ENCODE peak calls at places on chromosomes 2 and 18, in seven cellular contexts. W is NCI-H2029 treated with DMSO at 0.1 percent for 48 hours, S is glomerular endothelial cell, U is ureter, L is endothelial cell of umbilical vein, K is nucleus accumbens, T is fibroblast of pulmonary artery. A is an unnamed sample.

GRCh38 chr2:65955259-65955658 is 479.7 kb upstream of the MEIS1 start:
- DNase-seq in W (no peak), S (no peak), U (no peak), L (no peak), K (no peak), T (no peak), A (no peak)

GRCh38 chr2:133982231-133982630 is 271.6 kb upstream of the MGAT5 start:
- DNase-seq in W (no peak), S (no peak), U (no peak), L (no peak), K (no peak), T (no peak), A (no peak)

GRCh38 chr2:20110876-20111275 is 59.4 kb upstream of the LAPTM4A start:
- DNase-seq in W (no peak), S (no peak), U (no peak), L (no peak), K (no peak), T (no peak), A (no peak)

GRCh38 chr18:64332851-64333250 is 184.0 kb upstream of the LINC00305 start:
- DNase-seq in W (no peak), S (peak; percentile 9), U (no peak), L (peak; percentile 14), K (no peak), T (no peak), A (no peak)

GRCh38 chr2:98436734-98437133 is 7.9 kb upstream of the INPP4A start:
- DNase-seq in W (no peak), S (no peak), U (no peak), L (no peak), K (no peak), T (no peak), A (no peak)

GRCh38 chr2:54813584-54813983 is 90.1 kb downstream of the EML6 start:
- DNase-seq in W (no peak), S (no peak), U (no peak), L (no peak), K (no peak), T (no peak), A (no peak)

GRCh38 chr18:7749510-7749981 is 182.4 kb downstream of the PTPRM start:
- DNase-seq in W (no peak), S (no peak), U (no peak), L (peak; percentile 45), K (no peak), T (peak; percentile 35), A (no peak)

GRCh38 chr2:231364961-231365810 is 30.3 kb upstream of the B3GNT7 start:
- DNase-seq in W (no peak), S (peak; percentile 88), U (no peak), L (peak; percentile 92), K (peak; percentile 62), T (peak; percentile 79), A (no peak)

GRCh38 chr18:48996901-48997463 is 46.2 kb upstream of the SMAD7 start:
- DNase-seq in W (no peak), S (no peak), U (no peak), L (no peak), K (no peak), T (peak; percentile 46), A (no peak)

GRCh38 chr2:102619414-102620319 is at the start of gene SLC9A2:
- DNase-seq in W (no peak), S (no peak), U (no peak), L (peak; percentile 6), K (no peak), T (no peak), A (no peak)

GRCh38 chr2:219405451-219405850 is 12.7 kb upstream of the DES start:
- DNase-seq in W (no peak), S (no peak), U (no peak), L (no peak), K (no peak), T (no peak), A (no peak)

GRCh38 chr18:63137999-63138448 is 181.5 kb downstream of the BCL2 start:
- DNase-seq in W (no peak), S (peak; percentile 50), U (no peak), L (peak; percentile 85), K (no peak), T (peak; percentile 18), A (peak; percentile 39)

GRCh38 chr2:54455584-54456525 is at the start of gene SPTBN1:
- DNase-seq in W (no peak), S (no peak), U (peak; percentile 85), L (peak; percentile 88), K (peak; percentile 88), T (peak; percentile 94), A (peak; percentile 1)

GRCh38 chr2:29799628-29800027 is 121.8 kb downstream of the ALK start:
- DNase-seq in W (no peak), S (no peak), U (no peak), L (no peak), K (no peak), T (no peak), A (no peak)

GRCh38 chr2:241774419-241775222 is 2.0 kb upstream of the GAL3ST2 start:
- DNase-seq in W (no peak), S (no peak), U (peak; percentile 64), L (no peak), K (no peak), T (peak; percentile 41), A (no peak)

GRCh38 chr2:129575880-129576279 is 403.6 kb upstream of the RAB6C start:
- DNase-seq in W (no peak), S (no peak), U (no peak), L (no peak), K (no peak), T (no peak), A (no peak)

GRCh38 chr2:12717988-12718661 is 1.4 kb downstream of the TRIB2 start:
- DNase-seq in W (peak; percentile 11), S (no peak), U (no peak), L (peak; percentile 63), K (no peak), T (peak; percentile 48), A (no peak)

GRCh38 chr2:108414945-108415344 is 34.1 kb upstream of the GCC2 start:
- DNase-seq in W (no peak), S (no peak), U (no peak), L (no peak), K (no peak), T (no peak), A (no peak)

GRCh38 chr2:161095314-161095713 is 64.9 kb upstream of the TANK start:
- DNase-seq in W (no peak), S (no peak), U (no peak), L (no peak), K (no peak), T (no peak), A (no peak)

GRCh38 chr2:127361929-127362328 is 25.8 kb downstream of the MAP3K2 start:
- DNase-seq in W (no peak), S (no peak), U (no peak), L (no peak), K (no peak), T (no peak), A (no peak)

GRCh38 chr2:85789271-85789670 is 35.5 kb downstream of the ATOH8 start:
- DNase-seq in W (no peak), S (no peak), U (no peak), L (no peak), K (no peak), T (peak; percentile 56), A (no peak)

GRCh38 chr2:30927561-30928075 is 120.4 kb upstream of the CAPN13 start:
- DNase-seq in W (no peak), S (no peak), U (no peak), L (no peak), K (no peak), T (no peak), A (no peak)

GRCh38 chr2:96762529-96763253 is 2.0 kb downstream of the CNNM4 start:
- DNase-seq in W (no peak), S (no peak), U (no peak), L (no peak), K (no peak), T (no peak), A (no peak)

GRCh38 chr2:99395589-99396130 is 58.5 kb downstream of the EIF5B start:
- DNase-seq in W (no peak), S (no peak), U (no peak), L (no peak), K (no peak), T (no peak), A (no peak)

GRCh38 chr2:207926133-207927076 is 98.9 kb downstream of the PLEKHM3 start:
- DNase-seq in W (no peak), S (no peak), U (no peak), L (peak; percentile 59), K (no peak), T (peak; percentile 87), A (no peak)

GRCh38 chr18:68429809-68430208 is 285.1 kb downstream of the TMX3 start:
- DNase-seq in W (no peak), S (no peak), U (no peak), L (peak; percentile 34), K (no peak), T (peak; percentile 58), A (no peak)

GRCh38 chr18:23257686-23258565 is 122.6 kb downstream of the CABLES1 start:
- DNase-seq in W (no peak), S (no peak), U (no peak), L (peak; percentile 33), K (no peak), T (peak; percentile 31), A (no peak)

GRCh38 chr2:29314816-29315571 is 199.8 kb downstream of the CLIP4 start:
- DNase-seq in W (no peak), S (no peak), U (peak; percentile 65), L (no peak), K (peak; percentile 27), T (no peak), A (peak; percentile 10)

GRCh38 chr18:76464281-76465259 is 30.5 kb downstream of the ZNF516 start:
- DNase-seq in W (no peak), S (no peak), U (no peak), L (no peak), K (no peak), T (no peak), A (no peak)

GRCh38 chr2:38515155-38516074 is 87.3 kb downstream of the HNRNPLL start:
- DNase-seq in W (no peak), S (no peak), U (peak; percentile 68), L (no peak), K (no peak), T (peak; percentile 90), A (no peak)

GRCh38 chr2:96164459-96165184 is 19.4 kb upstream of the DUSP2 start:
- DNase-seq in W (no peak), S (no peak), U (no peak), L (no peak), K (peak; percentile 70), T (no peak), A (peak; percentile 35)